ENCODE peak calls at places on chromosomes 1 and 21, in four cellular contexts. L is fibroblast of mammary gland, O is foreskin keratinocyte, E is endothelial cell. D is an unnamed sample.

GRCh38 chr21:42350271-42350885 is 416 bp downstream of the TFF2 start:
- DNase-seq in L (no peak), O (no peak), E (no peak), D (no peak)

GRCh38 chr1:72105201-72105600 is 177.1 kb downstream of the NEGR1 start:
- DNase-seq in L (no peak), O (peak; percentile 11), E (no peak), D (no peak)

GRCh38 chr1:183953031-183953430 is 84.5 kb downstream of the COLGALT2 start:
- DNase-seq in L (no peak), O (no peak), E (no peak), D (no peak)

GRCh38 chr1:245656189-245656717 is 501.5 kb downstream of the KIF26B start:
- DNase-seq in L (no peak), O (no peak), E (no peak), D (no peak)

GRCh38 chr21:46083271-46084040 is 14.5 kb upstream of the COL6A2 start:
- DNase-seq in L (peak; percentile 90), O (no peak), E (no peak), D (no peak)

GRCh38 chr1:61496501-61496900 is 228.4 kb downstream of the TM2D1 start:
- DNase-seq in L (no peak), O (peak; percentile 94), E (no peak), D (no peak)

GRCh38 chr1:151829352-151830046 is 2.1 kb downstream of the RORC start:
- DNase-seq in L (no peak), O (no peak), E (no peak), D (no peak)

GRCh38 chr21:44710756-44711326 is 531 bp downstream of the TSPEAR start:
- DNase-seq in L (no peak), O (peak; percentile 52), E (no peak), D (no peak)

GRCh38 chr1:44661786-44662682 is 12.2 kb downstream of the TMEM53 start:
- DNase-seq in L (no peak), O (no peak), E (no peak), D (no peak)

GRCh38 chr1:201645956-201646355 is 107.0 kb downstream of the NAV1 start:
- DNase-seq in L (peak; percentile 39), O (peak; percentile 4), E (no peak), D (no peak)

GRCh38 chr1:197686702-197687355 is 88.5 kb downstream of the DENND1B start:
- DNase-seq in L (no peak), O (no peak), E (no peak), D (no peak)

GRCh38 chr1:247111259-247111635 is 7.1 kb upstream of the ZNF669 start:
- DNase-seq in L (no peak), O (no peak), E (no peak), D (peak; percentile 65)

GRCh38 chr1:242427519-242427918 is 97.0 kb downstream of the PLD5 start:
- DNase-seq in L (no peak), O (no peak), E (no peak), D (no peak)

GRCh38 chr1:32766328-32766972 is 50.7 kb downstream of the YARS1 start:
- DNase-seq in L (no peak), O (no peak), E (no peak), D (no peak)

GRCh38 chr1:218164111-218164929 is 120.8 kb upstream of the RRP15 start:
- DNase-seq in L (peak; percentile 21), O (peak; percentile 19), E (peak; percentile 80), D (peak; percentile 34)

GRCh38 chr1:208977861-208978260 is 605.7 kb upstream of the CAMK1G start:
- DNase-seq in L (peak; percentile 63), O (peak; percentile 57), E (no peak), D (no peak)

GRCh38 chr1:88768816-88769215 is 84.7 kb downstream of the PKN2 start:
- DNase-seq in L (no peak), O (no peak), E (no peak), D (no peak)

GRCh38 chr1:77704736-77705135 is 22.3 kb upstream of the ZZZ3 start:
- DNase-seq in L (no peak), O (no peak), E (no peak), D (no peak)

GRCh38 chr1:89464008-89464407 is 60.6 kb upstream of the LRRC8B start:
- DNase-seq in L (no peak), O (peak; percentile 38), E (no peak), D (no peak)

GRCh38 chr1:53330819-53331218 is 2.9 kb upstream of the LRP8 start:
- DNase-seq in L (no peak), O (no peak), E (no peak), D (no peak)

GRCh38 chr1:155226188-155226909 is 17.9 kb downstream of the MTX1 start:
- DNase-seq in L (peak; percentile 66), O (peak; percentile 62), E (peak; percentile 71), D (peak; percentile 74)

GRCh38 chr1:22870201-22870871 is 102.3 kb downstream of the LACTBL1 start:
- DNase-seq in L (peak; percentile 45), O (no peak), E (no peak), D (no peak)

GRCh38 chr1:111948209-111949131 is 41.0 kb downstream of the KCND3 start:
- DNase-seq in L (peak; percentile 24), O (peak; percentile 82), E (no peak), D (no peak)

GRCh38 chr1:30718636-30719405 is 4.6 kb downstream of the MATN1 start:
- DNase-seq in L (peak; percentile 97), O (peak; percentile 90), E (peak; percentile 91), D (peak; percentile 65)

GRCh38 chr1:234550341-234551031 is 59.5 kb downstream of the IRF2BP2 start:
- DNase-seq in L (no peak), O (no peak), E (peak; percentile 61), D (no peak)

GRCh38 chr1:18880585-18880984 is 21.1 kb upstream of the TAS1R2 start:
- DNase-seq in L (no peak), O (no peak), E (no peak), D (no peak)

GRCh38 chr1:32045770-32046169 is 27.0 kb upstream of the TMEM39B start:
- DNase-seq in L (no peak), O (no peak), E (no peak), D (no peak)

GRCh38 chr1:15158506-15159165 is 5.1 kb downstream of the TMEM51 start:
- DNase-seq in L (peak; percentile 86), O (peak; percentile 87), E (no peak), D (no peak)

GRCh38 chr1:89896105-89896942 is 75.5 kb downstream of the LRRC8D start:
- DNase-seq in L (no peak), O (no peak), E (no peak), D (no peak)

GRCh38 chr1:237873487-237873927 is 17.2 kb downstream of the ZP4 start:
- DNase-seq in L (peak; percentile 93), O (peak; percentile 96), E (no peak), D (no peak)

GRCh38 chr1:50427086-50427817 is 4.0 kb upstream of the DMRTA2 start:
- DNase-seq in L (no peak), O (no peak), E (no peak), D (no peak)

GRCh38 chr1:248755505-248755904 is at the start of gene LYPD8:
- DNase-seq in L (no peak), O (no peak), E (no peak), D (no peak)

GRCh38 chr21:38979271-38980196 is 173.8 kb downstream of the ETS2 start:
- DNase-seq in L (peak; percentile 64), O (no peak), E (no peak), D (no peak)

DNA sequence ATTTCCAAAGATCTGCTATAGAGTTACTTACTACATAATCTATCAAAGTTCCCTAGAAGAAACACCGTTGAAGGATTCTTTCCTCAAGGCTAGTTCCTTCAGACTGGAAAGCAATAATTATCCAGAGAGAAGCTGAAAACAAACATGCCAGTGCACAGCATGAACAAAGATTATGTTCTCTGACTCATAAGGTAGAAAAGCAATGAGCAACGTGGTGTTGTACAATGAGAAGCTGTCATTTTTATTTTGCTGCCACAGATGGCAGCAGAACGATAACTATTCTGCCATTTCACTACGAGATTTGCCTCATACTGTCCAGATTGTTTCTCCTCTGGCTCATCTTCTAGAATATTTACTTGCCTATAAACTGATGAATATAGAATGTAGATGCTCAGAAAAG is 10.7 kb downstream of the EXTL2 start:
- DNase-seq in L (peak; percentile 66), O (peak; percentile 73), E (no peak), D (no peak)
- TF ChIP-seq CTCF in L (peak; percentile 27), O (peak; percentile 69), E (no peak), D (no peak)

GRCh38 chr1:92951141-92951582 is 10.1 kb downstream of the DIPK1A start:
- DNase-seq in L (peak; percentile 87), O (peak; percentile 64), E (no peak), D (no peak)
- TF ChIP-seq CTCF in L (no peak), O (no peak), E (no peak), D (peak; percentile 26)

GRCh38 chr1:19942657-19943056 is 19.2 kb upstream of the PLA2G2E start:
- DNase-seq in L (no peak), O (no peak), E (no peak), D (no peak)

GRCh38 chr1:19942088-19942487 is 18.7 kb upstream of the PLA2G2E start:
- DNase-seq in L (peak; percentile 30), O (no peak), E (no peak), D (no peak)

GRCh38 chr1:19946331-19946751 is 22.9 kb upstream of the PLA2G2E start:
- DNase-seq in L (no peak), O (no peak), E (no peak), D (no peak)

GRCh38 chr1:19949016-19949415 is 25.6 kb upstream of the PLA2G2E start:
- DNase-seq in L (peak; percentile 81), O (peak; percentile 87), E (no peak), D (no peak)

GRCh38 chr1:19945914-19946313 is 22.5 kb upstream of the PLA2G2E start:
- DNase-seq in L (no peak), O (no peak), E (no peak), D (no peak)
- TF ChIP-seq CTCF in L (no peak), O (no peak), E (no peak), D (no peak)

GRCh38 chr1:228010921-228011320 is 4.1 kb downstream of the WNT3A start:
- DNase-seq in L (no peak), O (no peak), E (no peak), D (no peak)
- TF ChIP-seq CTCF in L (no peak), O (no peak), E (no peak), D (no peak)

GRCh38 chr1:207745285-207745684 is 6.6 kb upstream of the CD46 start:
- DNase-seq in L (peak; percentile 49), O (no peak), E (no peak), D (no peak)
- TF ChIP-seq CTCF in L (no peak), O (no peak), E (no peak), D (no peak)

GRCh38 chr1:3774503-3775247 is 2.1 kb downstream of the SMIM1 start:
- DNase-seq in L (no peak), O (no peak), E (no peak), D (no peak)
- TF ChIP-seq CTCF in L (no peak), O (no peak), E (no peak), D (no peak)